ENCODE peak calls at places on chromosomes 12 and 14, in seven cellular contexts. Y is NB4; P is fibroblast of mammary gland; X is fibroblast of pulmonary artery; I is ascending aorta; R is CD8-positive, alpha-beta memory T cell; D is uterus. T is an unnamed sample.
A peak's percentile ranks its signal among the peaks of the same experiment; 100 is the strongest.

GRCh38 chr12:47770086-47770726 is 2.8 kb upstream of the SLC48A1 start:
- DNase-seq in Y (peak; percentile 78), P (peak; percentile 48), X (peak; percentile 69), I (no peak), R (no peak), D (no peak), T (no peak)

GRCh38 chr14:91415794-91416743 is 1.6 kb downstream of the CCDC88C start:
- DNase-seq in Y (peak; percentile 79), P (no peak), X (no peak), I (no peak), R (peak; percentile 85), D (no peak), T (peak; percentile 91)

GRCh38 chr12:66279127-66279712 is 23.1 kb upstream of the HELB start:
- DNase-seq in Y (peak; percentile 64), P (peak; percentile 29), X (peak; percentile 54), I (no peak), R (peak; percentile 67), D (no peak), T (no peak)

GRCh38 chr12:115920395-115921183 is 356.9 kb downstream of the MED13L start:
- DNase-seq in Y (no peak), P (no peak), X (peak; percentile 8), I (no peak), R (no peak), D (no peak), T (no peak)

GRCh38 chr14:104112113-104112505 is 26.3 kb upstream of the KIF26A start:
- DNase-seq in Y (no peak), P (no peak), X (no peak), I (no peak), R (no peak), D (no peak), T (no peak)

GRCh38 chr14:22122227-22123187 is 448.9 kb upstream of the OR4E1 start:
- DNase-seq in Y (no peak), P (no peak), X (no peak), I (no peak), R (no peak), D (no peak), T (no peak)

GRCh38 chr14:102316048-102316745 is 3.3 kb upstream of the ZNF839 start:
- DNase-seq in Y (no peak), P (peak; percentile 74), X (peak; percentile 81), I (no peak), R (peak; percentile 62), D (peak; percentile 39), T (peak; percentile 64)

GRCh38 chr12:13559318-13559978 is 362.9 kb downstream of the EMP1 start:
- DNase-seq in Y (no peak), P (no peak), X (no peak), I (no peak), R (no peak), D (no peak), T (no peak)

GRCh38 chr14:72463291-72463866 is 430.5 kb downstream of the DPF3 start:
- DNase-seq in Y (no peak), P (no peak), X (no peak), I (no peak), R (no peak), D (no peak), T (no peak)

GRCh38 chr14:38143651-38144505 is 63.8 kb upstream of the SSTR1 start:
- DNase-seq in Y (no peak), P (peak; percentile 79), X (peak; percentile 76), I (no peak), R (no peak), D (no peak), T (no peak)

GRCh38 chr12:84822541-84822940 is 90.1 kb downstream of the SLC6A15 start:
- DNase-seq in Y (no peak), P (no peak), X (no peak), I (no peak), R (no peak), D (no peak), T (peak; percentile 8)

GRCh38 chr14:55898938-55899337 is 219.3 kb upstream of the PELI2 start:
- DNase-seq in Y (no peak), P (no peak), X (no peak), I (no peak), R (no peak), D (no peak), T (no peak)

GRCh38 chr12:16012086-16012485 is 101.0 kb downstream of the DERA start:
- DNase-seq in Y (no peak), P (peak; percentile 35), X (peak; percentile 68), I (no peak), R (no peak), D (peak; percentile 63), T (no peak)

GRCh38 chr12:70982991-70983390 is 62.5 kb upstream of the PTPRR start:
- DNase-seq in Y (no peak), P (peak; percentile 60), X (peak; percentile 45), I (no peak), R (no peak), D (no peak), T (no peak)

GRCh38 chr12:56104815-56105476 is 587 bp downstream of the PA2G4 start:
- DNase-seq in Y (peak; percentile 71), P (peak; percentile 16), X (no peak), I (no peak), R (no peak), D (no peak), T (peak; percentile 46)

GRCh38 chr14:23025181-23025788 is 9.4 kb downstream of the PSMB5 start:
- DNase-seq in Y (no peak), P (no peak), X (no peak), I (no peak), R (no peak), D (no peak), T (no peak)

GRCh38 chr14:26206640-26207039 is 391.2 kb downstream of the NOVA1 start:
- DNase-seq in Y (no peak), P (no peak), X (no peak), I (no peak), R (no peak), D (no peak), T (no peak)

GRCh38 chr12:646303-647038 is 16.8 kb downstream of the NINJ2 start:
- DNase-seq in Y (no peak), P (peak; percentile 72), X (peak; percentile 52), I (peak; percentile 12), R (no peak), D (peak; percentile 70), T (no peak)

GRCh38 chr12:38332814-38333213 is 16.2 kb downstream of the ALG10B start:
- DNase-seq in Y (no peak), P (no peak), X (no peak), I (no peak), R (no peak), D (no peak), T (no peak)

DNA sequence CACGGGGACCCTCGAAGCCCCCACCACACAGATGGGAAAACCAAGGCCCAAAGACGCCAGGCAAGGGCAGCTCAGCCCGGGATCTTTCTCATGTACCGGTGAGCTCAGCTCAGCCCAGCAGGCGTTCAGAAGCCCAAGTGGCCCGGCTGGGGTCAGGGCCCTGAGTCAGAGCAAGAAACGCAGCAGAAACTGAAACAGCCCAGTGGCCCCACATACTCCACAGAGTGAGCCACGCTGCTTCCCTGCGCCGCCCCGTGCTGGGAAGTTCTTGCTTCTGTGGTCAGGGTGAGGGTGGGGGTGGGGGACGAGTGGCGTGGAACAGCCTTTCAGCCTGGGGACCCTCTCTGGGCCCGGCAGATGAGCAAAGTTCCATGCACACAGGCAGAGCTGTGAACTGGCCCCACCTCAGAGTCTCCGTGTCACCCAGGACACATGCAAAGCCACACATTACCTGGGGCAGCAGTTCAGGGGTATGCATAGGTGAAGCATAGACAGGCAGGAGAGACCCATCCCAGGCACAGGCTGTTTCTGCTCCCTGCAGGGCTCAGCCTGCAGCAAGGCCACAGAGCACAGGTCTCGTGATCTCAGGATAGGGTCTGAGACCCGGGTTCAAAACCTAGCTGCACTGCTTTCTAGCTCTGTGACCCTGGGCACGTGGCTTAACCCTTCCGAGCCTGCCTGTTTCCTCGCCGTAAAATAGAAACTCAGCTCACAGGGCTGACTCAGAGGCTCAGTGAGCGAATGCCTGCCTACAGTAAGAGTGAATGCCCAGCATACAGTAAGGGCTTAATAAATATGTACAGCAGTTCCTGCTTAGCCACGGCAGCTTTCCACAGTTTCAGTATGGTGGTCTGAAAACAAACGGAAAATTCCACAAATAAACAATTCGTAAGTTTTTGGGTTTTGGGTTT is 21.6 kb downstream of the NCOR2 start:
- DNase-seq in Y (no peak), P (peak; percentile 89), X (no peak), I (no peak), R (no peak), D (no peak), T (peak; percentile 95)
- H3K4me3 ChIP-seq in Y (no peak overlapping the region), P (no peak overlapping the region), X (no peak overlapping the region), I (no peak overlapping the region), R (peak overlapping the region; percentile 36), D (no peak overlapping the region), T (peak overlapping the region; percentile 54)

GRCh38 chr14:20998139-20998538 is 954 bp upstream of the SLC39A2 start:
- DNase-seq in Y (no peak), P (no peak), X (no peak), I (no peak), R (no peak), D (no peak), T (no peak)

GRCh38 chr14:21001218-21001617 is 2.1 kb downstream of the SLC39A2 start:
- DNase-seq in Y (no peak), P (no peak), X (no peak), I (no peak), R (no peak), D (no peak), T (no peak)

GRCh38 chr14:20998674-20999366 is at the start of gene SLC39A2:
- DNase-seq in Y (no peak), P (peak; percentile 80), X (peak; percentile 69), I (no peak), R (no peak), D (no peak), T (no peak)

GRCh38 chr14:21003788-21004346 is 4.8 kb downstream of the SLC39A2 start:
- DNase-seq in Y (no peak), P (no peak), X (no peak), I (no peak), R (no peak), D (no peak), T (no peak)
- H3K4me3 ChIP-seq in Y (no peak overlapping the region), P (no peak overlapping the region), X (no peak overlapping the region), I (no peak overlapping the region), R (no peak overlapping the region), D (no peak overlapping the region), T (no peak overlapping the region)

GRCh38 chr12:30928356-30929264 is 2.1 kb downstream of the TSPAN11 start:
- DNase-seq in Y (no peak), P (no peak), X (no peak), I (no peak), R (no peak), D (no peak), T (no peak)

GRCh38 chr12:30923057-30923456 is 3.5 kb upstream of the TSPAN11 start:
- DNase-seq in Y (no peak), P (no peak), X (no peak), I (no peak), R (no peak), D (no peak), T (no peak)

GRCh38 chr12:30927210-30927576 is 645 bp downstream of the TSPAN11 start:
- DNase-seq in Y (no peak), P (no peak), X (no peak), I (no peak), R (no peak), D (no peak), T (no peak)

GRCh38 chr12:30926243-30927209 is at the start of gene TSPAN11:
- DNase-seq in Y (no peak), P (peak; percentile 20), X (peak; percentile 21), I (no peak), R (no peak), D (no peak), T (peak; percentile 50)

GRCh38 chr12:30925607-30926242 is 823 bp upstream of the TSPAN11 start:
- DNase-seq in Y (no peak), P (no peak), X (no peak), I (no peak), R (no peak), D (no peak), T (no peak)
- H3K4me3 ChIP-seq in Y (no peak overlapping the region), P (peak overlapping the region; percentile 32), X (peak overlapping the region; percentile 32), I (peak overlapping the region; percentile 27), R (no peak overlapping the region), D (no peak overlapping the region), T (peak overlapping the region; percentile 24)

GRCh38 chr12:3182426-3182825 is 105.2 kb downstream of the TSPAN9 start:
- DNase-seq in Y (no peak), P (peak; percentile 26), X (no peak), I (no peak), R (peak; percentile 16), D (no peak), T (no peak)
- H3K4me3 ChIP-seq in Y (no peak overlapping the region), P (no peak overlapping the region), X (no peak overlapping the region), I (no peak overlapping the region), R (no peak overlapping the region), D (no peak overlapping the region), T (no peak overlapping the region)

T was measured in GM12865.